ENCODE peak calls at places on chromosomes 12 and 14, in six cellular contexts. A is AG09309, B is WERI-Rb-1, N is mesendoderm, I is HL-60, X is dorsolateral prefrontal cortex. Q is an unnamed sample.

GRCh38 chr14:23056257-23056955 is 914 bp downstream of the CDH24 start:
- DNase-seq in N (peak; percentile 93), B (peak; percentile 90), I (peak; percentile 80), A (no peak), X (peak; percentile 26), Q (no peak)

GRCh38 chr12:132322206-132323132 is 6.9 kb downstream of the GALNT9 start:
- DNase-seq in B (no peak), A (no peak), X (no peak), I (no peak), N (no peak), Q (no peak)

GRCh38 chr12:89414322-89414721 is 62.0 kb upstream of the DUSP6 start:
- DNase-seq in N (no peak), I (no peak), B (no peak), X (no peak), A (no peak), Q (no peak)

GRCh38 chr12:124764451-124764850 is 99.2 kb downstream of the SCARB1 start:
- DNase-seq in X (no peak), I (peak; percentile 67), A (peak; percentile 50), N (peak; percentile 73), B (peak; percentile 75), Q (no peak)

GRCh38 chr12:65911321-65911720 is 87.0 kb downstream of the HMGA2 start:
- DNase-seq in A (no peak), I (no peak), N (no peak), B (peak; percentile 53), X (no peak), Q (no peak)

GRCh38 chr12:68796399-68796798 is 11.6 kb upstream of the MDM2 start:
- DNase-seq in X (no peak), N (no peak), I (no peak), A (no peak), B (no peak), Q (no peak)

GRCh38 chr12:65960820-65961691 is 136.8 kb downstream of the HMGA2 start:
- DNase-seq in B (no peak), X (no peak), A (no peak), I (no peak), N (no peak), Q (no peak)

GRCh38 chr12:46373303-46374182 is 970 bp upstream of the SLC38A2 start:
- DNase-seq in N (peak; percentile 88), X (peak; percentile 28), A (no peak), I (peak; percentile 45), B (peak; percentile 50), Q (no peak)

GRCh38 chr12:51900323-51900889 is 6.9 kb upstream of the ACVRL1 start:
- DNase-seq in B (no peak), N (no peak), I (no peak), A (no peak), X (no peak), Q (no peak)

GRCh38 chr12:53474077-53474476 is 22.2 kb downstream of the PCBP2 start:
- DNase-seq in N (no peak), X (no peak), I (no peak), A (no peak), B (no peak), Q (no peak)

GRCh38 chr12:71730936-71731335 is 23.7 kb upstream of the RAB21 start:
- DNase-seq in B (no peak), A (no peak), X (no peak), N (no peak), I (no peak), Q (no peak)

GRCh38 chr12:28242129-28242887 is 52.1 kb downstream of the CCDC91 start:
- DNase-seq in X (no peak), A (no peak), N (peak; percentile 48), I (no peak), B (no peak), Q (no peak)

GRCh38 chr12:71799105-71799504 is 40.5 kb upstream of the TBC1D15 start:
- DNase-seq in N (peak; percentile 66), X (no peak), A (no peak), B (no peak), I (no peak), Q (no peak)

GRCh38 chr14:55628426-55628825 is 48.4 kb downstream of the KTN1 start:
- DNase-seq in I (no peak), N (no peak), B (no peak), A (no peak), X (no peak), Q (no peak)

GRCh38 chr12:19276767-19277166 is 147.2 kb downstream of the PLEKHA5 start:
- DNase-seq in I (no peak), A (no peak), X (no peak), N (no peak), B (no peak), Q (no peak)

GRCh38 chr14:49250517-49250916 is 335.7 kb downstream of the RPS29 start:
- DNase-seq in X (no peak), B (no peak), N (no peak), A (no peak), I (no peak), Q (no peak)

GRCh38 chr12:28032811-28033537 is 60.4 kb upstream of the PTHLH start:
- DNase-seq in B (no peak), N (no peak), A (no peak), X (no peak), I (no peak), Q (no peak)

GRCh38 chr14:23041729-23042128 is 283 bp upstream of the PSMB11 start:
- DNase-seq in I (no peak), N (no peak), B (no peak), X (no peak), A (no peak), Q (no peak)

DNA sequence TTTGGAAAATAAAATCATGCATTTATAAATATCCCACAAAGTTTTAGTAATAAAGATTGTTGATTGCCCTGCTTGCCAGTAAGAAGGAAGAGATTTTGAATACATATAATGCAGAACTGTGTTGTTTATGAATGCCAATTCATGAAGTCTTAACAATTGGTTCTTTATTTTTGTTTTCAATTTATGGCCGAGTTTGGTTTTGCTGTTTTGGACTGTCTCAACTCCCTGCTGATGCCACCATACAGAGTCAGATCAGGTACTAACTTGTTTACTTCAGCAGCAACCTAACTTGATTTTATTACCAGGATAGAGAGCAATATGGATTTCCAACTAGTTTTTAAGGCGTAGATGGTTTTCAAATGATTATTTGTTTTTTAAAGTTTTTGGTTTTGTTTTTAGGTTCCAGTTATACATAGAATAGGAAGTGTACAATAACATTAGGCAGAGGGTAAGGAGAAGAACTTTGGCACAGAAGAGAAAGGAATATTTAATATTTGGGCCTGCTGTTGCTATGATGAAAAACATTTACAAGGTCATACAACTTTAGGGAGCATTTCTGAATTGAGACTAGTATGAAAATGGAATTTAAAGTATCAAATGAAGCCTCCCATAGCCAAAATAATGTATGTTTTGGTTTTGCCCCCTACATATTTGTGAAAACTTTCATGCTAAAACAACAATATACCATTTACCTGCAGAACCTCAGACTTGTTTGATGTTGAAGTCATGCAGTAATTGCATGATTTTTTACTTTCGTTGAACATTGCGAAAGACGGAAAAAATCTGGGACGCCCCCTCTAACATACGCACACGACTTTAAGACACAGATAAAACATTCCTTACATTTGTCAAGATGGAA is 904 bp upstream of the FAM177A1 start:
- DNase-seq in I (no peak), A (no peak), X (no peak), B (no peak), N (no peak), Q (no peak)
- H3K4me3 ChIP-seq in I (peak overlapping the region; percentile 88), A (peak overlapping the region; percentile 48), X (peak overlapping the region; percentile 87), B (peak overlapping the region; percentile 96), N (peak overlapping the region; percentile 49), Q (peak overlapping the region; percentile 90)

GRCh38 chr12:101795013-101795412 is 35.7 kb downstream of the GNPTAB start:
- DNase-seq in I (no peak), X (no peak), N (no peak), A (no peak), B (no peak), Q (no peak)
- H3K4me3 ChIP-seq in I (no peak overlapping the region), X (no peak overlapping the region), N (no peak overlapping the region), A (no peak overlapping the region), B (no peak overlapping the region), Q (no peak overlapping the region)

GRCh38 chr14:68393178-68393763 is 399.6 kb downstream of the ZFP36L1 start:
- DNase-seq in X (no peak), N (no peak), A (no peak), I (no peak), B (no peak), Q (no peak)

GRCh38 chr14:68395585-68395984 is 397.3 kb downstream of the ZFP36L1 start:
- DNase-seq in B (no peak), N (no peak), X (no peak), A (no peak), I (no peak), Q (no peak)

GRCh38 chr14:68394113-68394718 is 398.7 kb downstream of the ZFP36L1 start:
- DNase-seq in I (no peak), B (no peak), A (no peak), X (no peak), N (no peak), Q (no peak)

GRCh38 chr14:68396411-68396930 is 396.4 kb downstream of the ZFP36L1 start:
- DNase-seq in A (no peak), I (no peak), N (no peak), X (no peak), B (no peak), Q (no peak)

DNA sequence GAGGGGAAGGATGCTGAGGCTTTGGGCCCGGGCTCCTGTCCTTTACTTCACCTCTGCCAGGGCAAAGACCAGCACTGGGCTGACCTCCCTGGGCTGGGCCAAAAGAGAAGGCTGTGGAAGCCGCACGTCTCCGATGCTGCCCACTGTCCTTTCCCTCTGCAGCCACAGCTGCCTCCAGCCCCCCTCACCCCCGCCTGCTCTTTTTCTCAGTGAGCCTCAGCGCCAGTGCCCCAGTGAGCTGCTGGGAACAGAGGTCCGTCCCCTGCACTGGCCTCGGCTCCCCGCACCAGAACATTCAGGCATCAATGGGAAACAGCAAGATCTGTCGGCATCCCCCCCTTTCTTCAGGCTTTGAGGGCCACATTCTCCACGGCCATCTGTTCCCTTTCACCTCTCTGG is 398.1 kb downstream of the ZFP36L1 start:
- DNase-seq in X (peak; percentile 16), N (no peak), B (peak; percentile 42), A (no peak), I (no peak), Q (no peak)
- H3K4me3 ChIP-seq in X (no peak overlapping the region), N (no peak overlapping the region), B (no peak overlapping the region), A (no peak overlapping the region), I (no peak overlapping the region), Q (no peak overlapping the region)

GRCh38 chr14:94026886-94027469 is 838 bp downstream of the OTUB2 start:
- DNase-seq in I (no peak), X (no peak), N (no peak), B (no peak), A (no peak), Q (no peak)

GRCh38 chr14:94026173-94026885 is at the start of gene OTUB2:
- DNase-seq in X (peak; percentile 97), N (peak; percentile 100), I (peak; percentile 98), B (peak; percentile 98), A (peak; percentile 93), Q (peak; percentile 79)

GRCh38 chr14:94027566-94028449 is 1.7 kb downstream of the OTUB2 start:
- DNase-seq in B (no peak), X (no peak), N (no peak), A (no peak), I (no peak), Q (no peak)

GRCh38 chr14:94024549-94024948 is 1.6 kb upstream of the OTUB2 start:
- DNase-seq in I (no peak), X (no peak), B (no peak), N (no peak), A (no peak), Q (no peak)

DNA sequence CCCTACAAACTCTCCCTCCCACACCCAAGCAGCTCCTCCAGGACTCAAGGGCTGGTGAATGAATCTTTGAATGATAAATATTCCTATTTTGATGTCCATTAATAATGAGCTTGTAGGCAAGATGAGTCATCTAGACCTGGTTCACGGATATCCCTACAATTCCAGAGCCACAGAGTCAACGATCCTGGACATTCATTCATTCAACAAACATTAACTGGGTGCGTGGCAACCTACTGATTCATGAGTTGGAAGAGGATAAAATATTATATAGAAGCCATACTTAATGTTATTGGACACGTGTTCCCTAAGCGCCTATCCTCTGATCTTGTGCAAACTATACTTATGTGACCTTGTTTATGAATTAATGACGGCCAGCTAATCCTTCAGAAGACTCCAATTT is 420 bp upstream of the OTUB2 start:
- DNase-seq in N (no peak), I (no peak), X (no peak), B (no peak), A (no peak), Q (no peak)
- H3K4me3 ChIP-seq in N (no peak overlapping the region), I (no peak overlapping the region), X (peak overlapping the region; percentile 59), B (no peak overlapping the region), A (no peak overlapping the region), Q (peak overlapping the region; percentile 95)